ENCODE peak calls at places on chromosomes 2 and 18, in seven cellular contexts. One of them, this sample, is unnamed.

GRCh38 chr2:219643788-219644398 is 16.5 kb downstream of the SLC4A3 start:
- DNase-seq in EL: no peak
- DNase-seq in NCI-H1092 treated with DMSO at 0.1 percent for 48 hours: no peak
- DNase-seq in activated CD4-positive, alpha-beta T cell treated with anti-CD3 and anti-CD28 coated beads, Interleukin-2, amount 10 ng/mL, durations not matched to agents 7 days and 5 days: no peak
- DNase-seq in AML-193: no peak
- DNase-seq in neural progenitor cell: no peak
- DNase-seq in ovary: peak
- DNase-seq in this sample: peak

GRCh38 chr2:42493885-42494433 is at the start of gene KCNG3:
- DNase-seq in EL: peak
- DNase-seq in NCI-H1092 treated with DMSO at 0.1 percent for 48 hours: peak
- DNase-seq in activated CD4-positive, alpha-beta T cell treated with anti-CD3 and anti-CD28 coated beads, Interleukin-2, amount 10 ng/mL, durations not matched to agents 7 days and 5 days: peak
- DNase-seq in AML-193: peak
- DNase-seq in neural progenitor cell: peak
- DNase-seq in ovary: peak
- DNase-seq in this sample: peak

GRCh38 chr2:71930073-71930681 is 217.5 kb downstream of the CYP26B1 start:
- DNase-seq in EL: peak
- DNase-seq in NCI-H1092 treated with DMSO at 0.1 percent for 48 hours: peak
- DNase-seq in activated CD4-positive, alpha-beta T cell treated with anti-CD3 and anti-CD28 coated beads, Interleukin-2, amount 10 ng/mL, durations not matched to agents 7 days and 5 days: no peak
- DNase-seq in AML-193: no peak
- DNase-seq in neural progenitor cell: no peak
- DNase-seq in ovary: no peak
- DNase-seq in this sample: peak

GRCh38 chr2:26922638-26923466 is 47.6 kb upstream of the MAPRE3 start:
- DNase-seq in EL: peak
- DNase-seq in NCI-H1092 treated with DMSO at 0.1 percent for 48 hours: peak
- DNase-seq in activated CD4-positive, alpha-beta T cell treated with anti-CD3 and anti-CD28 coated beads, Interleukin-2, amount 10 ng/mL, durations not matched to agents 7 days and 5 days: peak
- DNase-seq in AML-193: peak
- DNase-seq in neural progenitor cell: peak
- DNase-seq in ovary: peak
- DNase-seq in this sample: peak

GRCh38 chr2:205998601-205999000 is 87.4 kb downstream of the INO80D start:
- DNase-seq in EL: no peak
- DNase-seq in NCI-H1092 treated with DMSO at 0.1 percent for 48 hours: no peak
- DNase-seq in activated CD4-positive, alpha-beta T cell treated with anti-CD3 and anti-CD28 coated beads, Interleukin-2, amount 10 ng/mL, durations not matched to agents 7 days and 5 days: no peak
- DNase-seq in AML-193: peak
- DNase-seq in neural progenitor cell: no peak
- DNase-seq in ovary: no peak
- DNase-seq in this sample: no peak

GRCh38 chr2:86072271-86072858 is 33.3 kb downstream of the POLR1A start:
- DNase-seq in EL: no peak
- DNase-seq in NCI-H1092 treated with DMSO at 0.1 percent for 48 hours: peak
- DNase-seq in activated CD4-positive, alpha-beta T cell treated with anti-CD3 and anti-CD28 coated beads, Interleukin-2, amount 10 ng/mL, durations not matched to agents 7 days and 5 days: no peak
- DNase-seq in AML-193: no peak
- DNase-seq in neural progenitor cell: no peak
- DNase-seq in ovary: no peak
- DNase-seq in this sample: peak

GRCh38 chr2:219254590-219255219 is 987 bp upstream of the TUBA4A start:
- DNase-seq in EL: no peak
- DNase-seq in NCI-H1092 treated with DMSO at 0.1 percent for 48 hours: no peak
- DNase-seq in activated CD4-positive, alpha-beta T cell treated with anti-CD3 and anti-CD28 coated beads, Interleukin-2, amount 10 ng/mL, durations not matched to agents 7 days and 5 days: peak
- DNase-seq in AML-193: peak
- DNase-seq in neural progenitor cell: no peak
- DNase-seq in ovary: no peak
- DNase-seq in this sample: no peak

GRCh38 chr2:231227309-231228162 is 29.1 kb downstream of the ARMC9 start:
- DNase-seq in EL: peak
- DNase-seq in NCI-H1092 treated with DMSO at 0.1 percent for 48 hours: peak
- DNase-seq in activated CD4-positive, alpha-beta T cell treated with anti-CD3 and anti-CD28 coated beads, Interleukin-2, amount 10 ng/mL, durations not matched to agents 7 days and 5 days: peak
- DNase-seq in AML-193: peak
- DNase-seq in neural progenitor cell: peak
- DNase-seq in ovary: peak
- DNase-seq in this sample: no peak

GRCh38 chr2:227578642-227579041 is 20.1 kb upstream of the SCYGR2 start:
- DNase-seq in EL: no peak
- DNase-seq in NCI-H1092 treated with DMSO at 0.1 percent for 48 hours: no peak
- DNase-seq in activated CD4-positive, alpha-beta T cell treated with anti-CD3 and anti-CD28 coated beads, Interleukin-2, amount 10 ng/mL, durations not matched to agents 7 days and 5 days: no peak
- DNase-seq in AML-193: no peak
- DNase-seq in neural progenitor cell: no peak
- DNase-seq in ovary: no peak
- DNase-seq in this sample: no peak

GRCh38 chr2:149826471-149827125 is 239.0 kb upstream of the MMADHC start:
- DNase-seq in EL: peak
- DNase-seq in NCI-H1092 treated with DMSO at 0.1 percent for 48 hours: no peak
- DNase-seq in activated CD4-positive, alpha-beta T cell treated with anti-CD3 and anti-CD28 coated beads, Interleukin-2, amount 10 ng/mL, durations not matched to agents 7 days and 5 days: no peak
- DNase-seq in AML-193: no peak
- DNase-seq in neural progenitor cell: no peak
- DNase-seq in ovary: no peak
- DNase-seq in this sample: no peak

GRCh38 chr2:97724501-97724900 is 11.1 kb downstream of the ZAP70 start:
- DNase-seq in EL: no peak
- DNase-seq in NCI-H1092 treated with DMSO at 0.1 percent for 48 hours: no peak
- DNase-seq in activated CD4-positive, alpha-beta T cell treated with anti-CD3 and anti-CD28 coated beads, Interleukin-2, amount 10 ng/mL, durations not matched to agents 7 days and 5 days: no peak
- DNase-seq in AML-193: no peak
- DNase-seq in neural progenitor cell: no peak
- DNase-seq in ovary: no peak
- DNase-seq in this sample: no peak

GRCh38 chr2:212428685-212429480 is 109.7 kb downstream of the ERBB4 start:
- DNase-seq in EL: no peak
- DNase-seq in NCI-H1092 treated with DMSO at 0.1 percent for 48 hours: no peak
- DNase-seq in activated CD4-positive, alpha-beta T cell treated with anti-CD3 and anti-CD28 coated beads, Interleukin-2, amount 10 ng/mL, durations not matched to agents 7 days and 5 days: no peak
- DNase-seq in AML-193: no peak
- DNase-seq in neural progenitor cell: peak
- DNase-seq in ovary: no peak
- DNase-seq in this sample: no peak

GRCh38 chr2:224008702-224009261 is 30.3 kb downstream of the SERPINE2 start:
- DNase-seq in EL: no peak
- DNase-seq in NCI-H1092 treated with DMSO at 0.1 percent for 48 hours: no peak
- DNase-seq in activated CD4-positive, alpha-beta T cell treated with anti-CD3 and anti-CD28 coated beads, Interleukin-2, amount 10 ng/mL, durations not matched to agents 7 days and 5 days: no peak
- DNase-seq in AML-193: no peak
- DNase-seq in neural progenitor cell: peak
- DNase-seq in ovary: no peak
- DNase-seq in this sample: no peak

GRCh38 chr18:59871711-59872362 is 28.0 kb upstream of the PMAIP1 start:
- DNase-seq in EL: no peak
- DNase-seq in NCI-H1092 treated with DMSO at 0.1 percent for 48 hours: no peak
- DNase-seq in activated CD4-positive, alpha-beta T cell treated with anti-CD3 and anti-CD28 coated beads, Interleukin-2, amount 10 ng/mL, durations not matched to agents 7 days and 5 days: no peak
- DNase-seq in AML-193: no peak
- DNase-seq in neural progenitor cell: no peak
- DNase-seq in ovary: no peak
- DNase-seq in this sample: no peak

GRCh38 chr2:39925312-39925711 is 146.3 kb upstream of the THUMPD2 start:
- DNase-seq in EL: no peak
- DNase-seq in NCI-H1092 treated with DMSO at 0.1 percent for 48 hours: no peak
- DNase-seq in activated CD4-positive, alpha-beta T cell treated with anti-CD3 and anti-CD28 coated beads, Interleukin-2, amount 10 ng/mL, durations not matched to agents 7 days and 5 days: no peak
- DNase-seq in AML-193: no peak
- DNase-seq in neural progenitor cell: no peak
- DNase-seq in ovary: no peak
- DNase-seq in this sample: no peak

This sample was measured in left ventricle myocardium superior.